ENCODE peak calls at places on chromosomes 1 and 21, in four cellular contexts. A, P, D and G are unnamed samples.
A peak's percentile ranks its signal among the peaks of the same experiment; 100 is the strongest.

GRCh38 chr1:91851130-91852010 is 34.6 kb downstream of the TGFBR3 start:
- DNase-seq in A (no peak), P (peak; percentile 95), D (no peak), G (peak; percentile 81)

GRCh38 chr1:20698195-20698910 is 19.5 kb downstream of the KIF17 start:
- DNase-seq in A (no peak), P (no peak), D (no peak), G (no peak)

GRCh38 chr1:11985851-11986250 is 5.6 kb downstream of the MFN2 start:
- DNase-seq in A (no peak), P (no peak), D (no peak), G (no peak)

GRCh38 chr1:152448496-152448895 is 34.4 kb upstream of the CRNN start:
- DNase-seq in A (no peak), P (no peak), D (no peak), G (no peak)

GRCh38 chr1:168121314-168122029 is 15.3 kb downstream of the GPR161 start:
- DNase-seq in A (no peak), P (peak; percentile 40), D (no peak), G (no peak)

GRCh38 chr21:33560965-33561364 is 18.1 kb downstream of the SON start:
- DNase-seq in A (no peak), P (no peak), D (no peak), G (no peak)

GRCh38 chr1:1371741-1372711 is 3.0 kb downstream of the AURKAIP1 start:
- DNase-seq in A (peak; percentile 89), P (peak; percentile 38), D (peak; percentile 61), G (peak; percentile 82)

GRCh38 chr1:3707298-3707938 is 44.8 kb upstream of the CCDC27 start:
- DNase-seq in A (no peak), P (no peak), D (no peak), G (peak; percentile 51)

GRCh38 chr1:6574025-6574620 is 5.7 kb upstream of the ZBTB48 start:
- DNase-seq in A (no peak), P (no peak), D (peak; percentile 49), G (no peak)

GRCh38 chr1:155134858-155135415 is 715 bp upstream of the SLC50A1 start:
- DNase-seq in A (peak; percentile 37), P (peak; percentile 96), D (peak; percentile 39), G (peak; percentile 91)

GRCh38 chr21:44726803-44727202 is 15.4 kb upstream of the TSPEAR start:
- DNase-seq in A (no peak), P (no peak), D (no peak), G (no peak)

GRCh38 chr1:169044971-169045370 is 61.5 kb upstream of the ATP1B1 start:
- DNase-seq in A (no peak), P (no peak), D (peak; percentile 71), G (no peak)

GRCh38 chr1:185957441-185958363 is 223.5 kb downstream of the HMCN1 start:
- DNase-seq in A (no peak), P (no peak), D (no peak), G (no peak)

GRCh38 chr1:44377925-44378784 is 23.1 kb upstream of the ERI3 start:
- DNase-seq in A (peak; percentile 39), P (no peak), D (no peak), G (peak; percentile 82)

GRCh38 chr21:34733866-34734265 is 65.1 kb downstream of the CLIC6 start:
- DNase-seq in A (no peak), P (no peak), D (no peak), G (no peak)

GRCh38 chr1:192747942-192748341 is 60.9 kb upstream of the RGS2 start:
- DNase-seq in A (no peak), P (no peak), D (no peak), G (no peak)